ENCODE peak calls at places on chromosomes 3 and 15, in nine cellular contexts. One of them, this sample, is unnamed.

GRCh38 chr3:119927190-119927589 is 145.3 kb downstream of the NR1I2 start:
- DNase-seq in tibial artery: no peak
- DNase-seq in GM12891: no peak
- DNase-seq in nucleus accumbens: no peak
- DNase-seq in AG10803: no peak
- DNase-seq in T1000: no peak
- DNase-seq in cardiac septum: no peak
- DNase-seq in H4: no peak
- DNase-seq in memory B cell: no peak
- DNase-seq in this sample: no peak

GRCh38 chr3:43882976-43883680 is 192.4 kb downstream of the ABHD5 start:
- DNase-seq in nucleus accumbens: no peak
- DNase-seq in T1000: no peak
- DNase-seq in H4: no peak
- DNase-seq in cardiac septum: peak; percentile 74
- DNase-seq in tibial artery: no peak
- DNase-seq in GM12891: no peak
- DNase-seq in memory B cell: no peak
- DNase-seq in AG10803: no peak
- DNase-seq in this sample: no peak

GRCh38 chr3:71350998-71351397 is 232.5 kb downstream of the FOXP1 start:
- DNase-seq in GM12891: no peak
- DNase-seq in nucleus accumbens: no peak
- DNase-seq in memory B cell: no peak
- DNase-seq in tibial artery: no peak
- DNase-seq in AG10803: no peak
- DNase-seq in H4: no peak
- DNase-seq in cardiac septum: no peak
- DNase-seq in T1000: no peak
- DNase-seq in this sample: no peak

GRCh38 chr3:53495518-53496501 is 1.4 kb downstream of the CACNA1D start:
- DNase-seq in memory B cell: peak; percentile 31
- DNase-seq in tibial artery: no peak
- DNase-seq in AG10803: no peak
- DNase-seq in cardiac septum: no peak
- DNase-seq in H4: no peak
- DNase-seq in T1000: no peak
- DNase-seq in GM12891: peak; percentile 37
- DNase-seq in nucleus accumbens: no peak
- DNase-seq in this sample: peak; percentile 73

GRCh38 chr15:65638681-65639089 is 16.9 kb downstream of the SLC24A1 start:
- DNase-seq in H4: peak; percentile 83
- DNase-seq in nucleus accumbens: no peak
- DNase-seq in memory B cell: no peak
- DNase-seq in AG10803: peak; percentile 81
- DNase-seq in T1000: no peak
- DNase-seq in cardiac septum: no peak
- DNase-seq in tibial artery: no peak
- DNase-seq in GM12891: peak; percentile 43
- DNase-seq in this sample: peak; percentile 65

GRCh38 chr3:67033091-67033490 is 35.0 kb downstream of the KBTBD8 start:
- DNase-seq in tibial artery: no peak
- DNase-seq in H4: no peak
- DNase-seq in GM12891: no peak
- DNase-seq in cardiac septum: no peak
- DNase-seq in memory B cell: no peak
- DNase-seq in nucleus accumbens: no peak
- DNase-seq in T1000: no peak
- DNase-seq in AG10803: no peak
- DNase-seq in this sample: no peak

GRCh38 chr3:41808152-41808551 is 153.8 kb downstream of the ULK4 start:
- DNase-seq in GM12891: no peak
- DNase-seq in AG10803: peak; percentile 75
- DNase-seq in tibial artery: no peak
- DNase-seq in memory B cell: no peak
- DNase-seq in cardiac septum: no peak
- DNase-seq in H4: peak; percentile 4
- DNase-seq in T1000: no peak
- DNase-seq in nucleus accumbens: no peak
- DNase-seq in this sample: no peak

GRCh38 chr3:146129750-146130149 is 31.2 kb downstream of the PLOD2 start:
- DNase-seq in H4: no peak
- DNase-seq in GM12891: no peak
- DNase-seq in T1000: no peak
- DNase-seq in memory B cell: no peak
- DNase-seq in tibial artery: no peak
- DNase-seq in AG10803: no peak
- DNase-seq in cardiac septum: no peak
- DNase-seq in nucleus accumbens: no peak
- DNase-seq in this sample: no peak

GRCh38 chr15:74275957-74276356 is 39.8 kb downstream of the CCDC33 start:
- DNase-seq in GM12891: no peak
- DNase-seq in H4: peak; percentile 27
- DNase-seq in cardiac septum: no peak
- DNase-seq in memory B cell: no peak
- DNase-seq in AG10803: no peak
- DNase-seq in tibial artery: no peak
- DNase-seq in T1000: no peak
- DNase-seq in nucleus accumbens: no peak
- DNase-seq in this sample: peak; percentile 78

GRCh38 chr15:64474846-64475245 is 14.5 kb downstream of the ZNF609 start:
- DNase-seq in GM12891: no peak
- DNase-seq in nucleus accumbens: no peak
- DNase-seq in AG10803: no peak
- DNase-seq in cardiac septum: no peak
- DNase-seq in H4: no peak
- DNase-seq in memory B cell: no peak
- DNase-seq in tibial artery: no peak
- DNase-seq in T1000: no peak
- DNase-seq in this sample: no peak

GRCh38 chr15:50767332-50767861 is 1.9 kb upstream of the SPPL2A start:
- DNase-seq in AG10803: no peak
- DNase-seq in GM12891: no peak
- DNase-seq in memory B cell: no peak
- DNase-seq in T1000: no peak
- DNase-seq in nucleus accumbens: no peak
- DNase-seq in H4: no peak
- DNase-seq in tibial artery: no peak
- DNase-seq in cardiac septum: no peak
- DNase-seq in this sample: no peak

GRCh38 chr3:189590223-189590622 is 41.0 kb upstream of the TP63 start:
- DNase-seq in AG10803: no peak
- DNase-seq in nucleus accumbens: no peak
- DNase-seq in H4: no peak
- DNase-seq in GM12891: no peak
- DNase-seq in tibial artery: no peak
- DNase-seq in cardiac septum: no peak
- DNase-seq in T1000: no peak
- DNase-seq in memory B cell: no peak
- DNase-seq in this sample: no peak